ENCODE peak calls at places on chromosome 4, in five cellular contexts. R is K562, M is body of pancreas, I is A549, X is stomach. U is an unnamed sample.

GRCh38 chr4:117137143-117137542 is 51.8 kb upstream of the TRAM1L1 start:
- DNase-seq in R (no peak), M (no peak), I (peak; percentile 9), X (no peak), U (no peak)

GRCh38 chr4:65865489-65865888 is 195.2 kb upstream of the EPHA5 start:
- DNase-seq in R (no peak), M (no peak), I (peak; percentile 21), X (no peak), U (no peak)

GRCh38 chr4:8126523-8126922 is 32.1 kb downstream of the ABLIM2 start:
- DNase-seq in R (no peak), M (no peak), I (no peak), X (no peak), U (no peak)

GRCh38 chr4:100566396-100566795 is 48.6 kb upstream of the EMCN start:
- DNase-seq in R (no peak), M (no peak), I (no peak), X (no peak), U (no peak)

GRCh38 chr4:170374770-170375169 is 285.0 kb upstream of the AADAT start:
- DNase-seq in R (peak; percentile 10), M (no peak), I (peak; percentile 33), X (no peak), U (peak; percentile 71)

GRCh38 chr4:111475001-111475400 is 670.3 kb upstream of the FAM241A start:
- DNase-seq in R (no peak), M (peak; percentile 10), I (peak; percentile 26), X (no peak), U (peak; percentile 43)

GRCh38 chr4:10074767-10075105 is 41.9 kb downstream of the WDR1 start:
- DNase-seq in R (peak; percentile 44), M (peak; percentile 1), I (peak; percentile 45), X (peak; percentile 19), U (no peak)

GRCh38 chr4:163107754-163108153 is 58.9 kb downstream of the NAF1 start:
- DNase-seq in R (no peak), M (no peak), I (peak; percentile 2), X (no peak), U (no peak)

GRCh38 chr4:17469931-17470674 is 41.8 kb downstream of the QDPR start:
- DNase-seq in R (no peak), M (no peak), I (no peak), X (no peak), U (no peak)

GRCh38 chr4:184821242-184821641 is 4.5 kb downstream of the ACSL1 start:
- DNase-seq in R (no peak), M (no peak), I (no peak), X (no peak), U (no peak)

GRCh38 chr4:37601527-37601926 is 84.6 kb downstream of the RELL1 start:
- DNase-seq in R (no peak), M (peak; percentile 25), I (peak; percentile 9), X (peak; percentile 68), U (peak; percentile 59)

GRCh38 chr4:2059034-2059725 is at the start of gene NAT8L:
- DNase-seq in R (peak; percentile 84), M (peak; percentile 66), I (peak; percentile 42), X (no peak), U (no peak)

GRCh38 chr4:164648849-164649212 is 105.1 kb upstream of the SMIM31 start:
- DNase-seq in R (no peak), M (no peak), I (no peak), X (no peak), U (no peak)

GRCh38 chr4:84573738-84574720 is 8.9 kb upstream of the CDS1 start:
- DNase-seq in R (no peak), M (no peak), I (peak; percentile 36), X (no peak), U (no peak)

GRCh38 chr4:128855656-128856055 is 46.2 kb downstream of the JADE1 start:
- DNase-seq in R (no peak), M (no peak), I (no peak), X (no peak), U (no peak)

GRCh38 chr4:163367651-163368050 is 24.0 kb downstream of the NPY5R start:
- DNase-seq in R (no peak), M (no peak), I (no peak), X (no peak), U (no peak)

GRCh38 chr4:78293348-78293747 is 236.2 kb downstream of the FRAS1 start:
- DNase-seq in R (no peak), M (no peak), I (no peak), X (no peak), U (no peak)

GRCh38 chr4:39304651-39305050 is 61.5 kb downstream of the RFC1 start:
- DNase-seq in R (peak; percentile 19), M (no peak), I (peak; percentile 16), X (no peak), U (no peak)

GRCh38 chr4:37879365-37879764 is 11.5 kb upstream of the TBC1D1 start:
- DNase-seq in R (no peak), M (no peak), I (no peak), X (no peak), U (no peak)

GRCh38 chr4:81052119-81053068 is 21.9 kb downstream of the BMP3 start:
- DNase-seq in R (peak; percentile 42), M (peak; percentile 77), I (peak; percentile 45), X (peak; percentile 52), U (peak; percentile 65)

GRCh38 chr4:78325244-78326187 is 226.1 kb upstream of the ANXA3 start:
- DNase-seq in R (no peak), M (no peak), I (no peak), X (no peak), U (peak; percentile 68)

GRCh38 chr4:3016839-3017410 is 53.6 kb downstream of the GRK4 start:
- DNase-seq in R (no peak), M (no peak), I (no peak), X (no peak), U (no peak)

GRCh38 chr4:114229721-114230120 is 250.3 kb upstream of the ARSJ start:
- DNase-seq in R (no peak), M (no peak), I (no peak), X (no peak), U (no peak)

GRCh38 chr4:48203819-48204218 is 65.8 kb downstream of the TEC start:
- DNase-seq in R (peak; percentile 55), M (no peak), I (no peak), X (no peak), U (no peak)
- TF ChIP-seq POLR2A in R (no peak), M (no peak), I (no peak), X (no peak), U (no peak)

DNA sequence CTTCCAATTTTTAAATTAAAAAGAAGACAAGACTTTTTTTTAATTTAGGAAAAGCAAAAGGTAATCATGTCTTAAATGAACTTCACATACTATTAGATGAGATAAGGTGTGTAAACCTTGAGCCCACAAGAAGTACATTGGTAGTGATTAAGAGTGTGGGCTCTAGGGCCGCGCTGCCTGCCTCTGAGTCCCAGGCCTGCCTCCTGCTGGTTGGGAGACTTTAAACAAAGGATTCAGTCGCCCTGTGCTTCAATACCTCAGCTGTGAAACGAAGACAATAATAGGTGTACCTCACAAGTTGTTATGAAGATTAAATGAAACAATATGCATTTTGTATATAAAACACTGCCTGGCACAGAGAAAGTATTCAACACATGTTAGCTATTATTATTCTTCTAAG is 95.9 kb upstream of the MYOZ2 start:
- DNase-seq in R (no peak), M (peak; percentile 13), I (peak; percentile 29), X (no peak), U (no peak)
- H3K27ac ChIP-seq in R (no peak overlapping the region), M (no peak overlapping the region), I (peak overlapping the region; percentile 47), X (peak overlapping the region; percentile 80), U (peak overlapping the region; percentile 59)

GRCh38 chr4:154999950-155000578 is 208.4 kb upstream of the NPY2R start:
- DNase-seq in R (no peak), M (no peak), I (no peak), X (no peak), U (no peak)
- H3K4me1 ChIP-seq in R (no peaks in the 10 kb centered on the region), M (no peaks in the 10 kb centered on the region), I (no peaks in the 10 kb centered on the region), X (no peaks in the 10 kb centered on the region), U (no peaks in the 10 kb centered on the region)

DNA sequence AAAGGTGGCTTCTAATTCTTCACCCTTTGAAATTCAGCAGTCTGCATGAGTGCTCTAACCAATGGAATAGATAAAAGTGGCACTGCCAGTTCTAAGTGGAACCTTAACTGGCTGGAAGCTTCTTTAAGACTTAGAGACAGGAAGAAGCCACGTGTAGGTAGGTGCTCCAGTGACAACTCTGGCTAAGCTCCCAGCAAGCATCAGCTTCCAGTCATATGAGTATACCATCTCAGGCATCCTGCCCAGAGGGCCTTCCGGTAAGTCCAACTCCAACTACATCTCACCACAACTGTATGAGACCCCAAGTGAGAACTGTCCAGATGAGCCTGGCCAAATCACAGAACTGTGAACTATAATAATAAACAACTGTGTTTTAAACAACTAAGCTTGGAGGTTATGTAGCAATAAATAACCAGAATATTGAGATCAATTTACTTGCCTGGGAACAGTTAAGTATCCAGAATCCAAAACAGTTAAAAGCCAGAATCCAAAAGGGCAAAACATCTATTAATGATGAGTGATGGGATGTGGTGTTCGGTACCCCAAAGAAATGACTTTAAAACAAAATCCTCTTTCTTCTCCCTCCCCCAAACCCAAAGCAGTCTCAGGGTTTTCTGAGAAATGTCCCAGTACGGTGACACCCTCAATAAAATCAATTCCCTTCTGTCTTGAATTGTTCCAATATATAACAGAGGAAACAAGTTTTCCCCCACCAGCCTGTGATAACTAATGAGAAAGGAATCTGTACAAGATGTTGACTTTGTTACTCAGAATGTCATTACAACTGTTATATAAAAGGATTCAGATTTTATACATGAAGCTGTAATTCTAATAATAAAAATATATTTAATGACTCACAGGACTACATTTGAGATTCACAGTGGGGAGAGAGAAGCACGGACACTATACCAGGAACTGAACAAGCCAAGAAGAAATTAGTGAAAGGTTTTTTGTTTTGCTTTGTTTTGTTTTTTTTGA is 4.2 kb downstream of the TSPAN5 start:
- DNase-seq in R (no peak), M (no peak), I (peak; percentile 21), X (no peak), U (no peak)
- TF ChIP-seq POLR2A in R (no peak), M (no peak), I (no peak), X (no peak), U (no peak)

GRCh38 chr4:168098257-168098717 is 6.0 kb downstream of the ANXA10 start:
- DNase-seq in R (no peak), M (no peak), I (peak; percentile 11), X (no peak), U (no peak)

GRCh38 chr4:168095776-168096443 is 3.6 kb downstream of the ANXA10 start:
- DNase-seq in R (no peak), M (no peak), I (peak; percentile 20), X (no peak), U (no peak)

GRCh38 chr4:168097161-168097560 is 4.8 kb downstream of the ANXA10 start:
- DNase-seq in R (no peak), M (no peak), I (no peak), X (no peak), U (no peak)

GRCh38 chr4:168092176-168092712 is at the start of gene ANXA10:
- DNase-seq in R (no peak), M (no peak), I (no peak), X (no peak), U (no peak)

GRCh38 chr4:168096444-168096784 is 4.1 kb downstream of the ANXA10 start:
- DNase-seq in R (no peak), M (no peak), I (no peak), X (no peak), U (no peak)
- H3K27ac ChIP-seq in R (no peak overlapping the region), M (no peak overlapping the region), I (peak overlapping the region; percentile 70), X (peak overlapping the region; percentile 87), U (no peak overlapping the region)

GRCh38 chr4:57055873-57056272 is 54.3 kb downstream of the IGFBP7 start:
- DNase-seq in R (no peak), M (no peak), I (no peak), X (no peak), U (no peak)
- H3K4me1 ChIP-seq in R (no peaks in the 10 kb centered on the region), M (no peaks in the 10 kb centered on the region), I (peaks cover 20% of the 10 kb centered on the region), X (no peaks in the 10 kb centered on the region), U (no peaks in the 10 kb centered on the region)

U was measured in Peyer's patch.